ENCODE peak calls at places on chromosomes 5 and 9, in seven cellular contexts. R is AG04450, G is uterus, W is bronchial epithelial cell, E is Panc1, N is upper lobe of right lung, P is dorsolateral prefrontal cortex. J is an unnamed sample. For H3K27me3, the result is how much of the 10 kb centered on the place peaks cover.

GRCh38 chr5:157469073-157469472 is 9.1 kb downstream of the NIPAL4 start:
- DNase-seq in R (no peak), G (no peak), W (no peak), E (no peak), N (no peak), P (no peak), J (no peak)

GRCh38 chr5:180604271-180604670 is 13.0 kb upstream of the SCGB3A1 start:
- DNase-seq in R (no peak), G (no peak), W (no peak), E (no peak), N (peak), P (no peak), J (no peak)

GRCh38 chr5:107954254-107954653 is 283.5 kb upstream of the EFNA5 start:
- DNase-seq in R (no peak), G (no peak), W (no peak), E (no peak), N (no peak), P (no peak), J (no peak)

GRCh38 chr9:22529426-22530199 is 83.0 kb downstream of the DMRTA1 start:
- DNase-seq in R (no peak), G (no peak), W (peak), E (no peak), N (no peak), P (no peak), J (no peak)

GRCh38 chr9:99866398-99866797 is 40.1 kb upstream of the STX17 start:
- DNase-seq in R (no peak), G (no peak), W (no peak), E (no peak), N (no peak), P (peak), J (no peak)

GRCh38 chr9:114718801-114719221 is 36.8 kb upstream of the TEX48 start:
- DNase-seq in R (no peak), G (no peak), W (peak), E (no peak), N (no peak), P (no peak), J (peak)

GRCh38 chr5:137560414-137560813 is 61.3 kb upstream of the SPOCK1 start:
- DNase-seq in R (no peak), G (no peak), W (peak), E (no peak), N (no peak), P (no peak), J (no peak)

GRCh38 chr9:86637515-86637914 is 283.3 kb upstream of the TUT7 start:
- DNase-seq in R (no peak), G (peak), W (no peak), E (no peak), N (peak), P (no peak), J (peak)

GRCh38 chr5:113678924-113679575 is 165.6 kb downstream of the YTHDC2 start:
- DNase-seq in R (no peak), G (no peak), W (peak), E (peak), N (no peak), P (peak), J (no peak)

GRCh38 chr9:77883846-77884771 is 147.5 kb downstream of the GNAQ start:
- DNase-seq in R (no peak), G (no peak), W (peak), E (no peak), N (no peak), P (peak), J (no peak)

GRCh38 chr5:142017832-142018427 is 5.1 kb upstream of the GNPDA1 start:
- DNase-seq in R (no peak), G (no peak), W (no peak), E (no peak), N (no peak), P (no peak), J (peak)

GRCh38 chr9:91734371-91734981 is 215.6 kb downstream of the ROR2 start:
- DNase-seq in R (no peak), G (peak), W (peak), E (peak), N (peak), P (peak), J (no peak)

GRCh38 chr5:157549283-157549629 is 26.3 kb downstream of the ADAM19 start:
- DNase-seq in R (no peak), G (no peak), W (no peak), E (no peak), N (no peak), P (no peak), J (no peak)

GRCh38 chr5:64977779-64978178 is 209.0 kb downstream of the CWC27 start:
- DNase-seq in R (no peak), G (peak), W (no peak), E (no peak), N (no peak), P (no peak), J (no peak)

GRCh38 chr9:1100945-1101344 is 50.8 kb downstream of the DMRT2 start:
- DNase-seq in R (no peak), G (peak), W (peak), E (no peak), N (peak), P (peak), J (no peak)

GRCh38 chr5:561408-561807 is 37.2 kb upstream of the SLC9A3 start:
- DNase-seq in R (no peak), G (no peak), W (no peak), E (no peak), N (no peak), P (no peak), J (no peak)

GRCh38 chr5:44387391-44387790 is 1.8 kb downstream of the FGF10 start:
- DNase-seq in R (no peak), G (no peak), W (no peak), E (no peak), N (no peak), P (no peak), J (no peak)

GRCh38 chr5:44388504-44389409 is 463 bp downstream of the FGF10 start:
- DNase-seq in R (no peak), G (peak), W (no peak), E (no peak), N (peak), P (peak), J (no peak)

GRCh38 chr5:44389410-44389879 is at the start of gene FGF10:
- DNase-seq in R (no peak), G (peak), W (no peak), E (no peak), N (peak), P (peak), J (no peak)

GRCh38 chr5:44390332-44390731 is 1.1 kb upstream of the FGF10 start:
- DNase-seq in R (no peak), G (no peak), W (no peak), E (no peak), N (no peak), P (no peak), J (no peak)

GRCh38 chr5:44387911-44388310 is 1.3 kb downstream of the FGF10 start:
- DNase-seq in R (no peak), G (no peak), W (no peak), E (no peak), N (no peak), P (no peak), J (no peak)
- H3K4me3 ChIP-seq in R (no peak), G (peak), W (no peak), E (no peak), N (peak), P (peak), J (no peak)

GRCh38 chr5:1745190-1745805 is 54.3 kb downstream of the MRPL36 start:
- DNase-seq in R (no peak), G (no peak), W (no peak), E (no peak), N (peak), P (no peak), J (no peak)
- H3K27me3 ChIP-seq in R (under half), G (under half), W (under half), E (under half), N (under half), P (under half), J (under half)

DNA sequence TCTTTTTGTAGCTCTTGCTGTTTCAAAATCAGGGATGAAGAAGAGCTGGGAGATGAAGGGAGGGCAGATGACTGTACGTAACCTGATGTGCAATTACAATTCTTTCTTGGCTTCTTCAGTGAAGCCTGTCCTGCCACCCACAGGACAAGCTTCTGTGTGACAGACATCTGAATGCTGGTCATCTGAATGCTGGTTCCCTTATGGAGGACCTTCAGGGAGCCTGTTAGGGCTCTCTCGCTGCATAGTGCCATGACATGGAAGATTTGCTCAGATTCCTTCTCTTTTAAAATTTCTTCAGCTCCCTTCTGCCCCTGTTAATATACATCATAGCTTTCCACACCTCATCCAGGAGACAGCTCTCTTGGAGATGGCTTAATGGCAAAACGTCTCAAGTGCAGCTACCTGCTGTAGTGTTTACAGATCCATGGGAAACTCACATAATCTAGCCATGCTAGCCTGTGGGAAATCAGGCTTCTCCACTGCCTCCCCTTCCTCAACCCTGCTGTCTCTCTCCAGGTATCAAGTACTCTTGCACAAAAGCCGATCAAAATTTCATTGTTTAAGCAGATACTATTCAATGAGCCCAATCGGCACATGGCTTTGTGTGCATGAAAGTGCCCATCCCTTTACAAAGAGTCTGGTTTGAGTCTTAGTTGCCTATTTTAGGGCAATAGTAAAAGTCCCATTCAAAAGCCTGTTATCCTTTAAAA is 134.6 kb downstream of the RAB3C start:
- DNase-seq in R (no peak), G (no peak), W (no peak), E (no peak), N (no peak), P (no peak), J (no peak)
- TF ChIP-seq CTCF in R (no peak), G (no peak), W (no peak), E (no peak), N (no peak), P (no peak), J (no peak)

GRCh38 chr5:135038829-135039525 is 4.9 kb upstream of the PITX1 start:
- DNase-seq in R (no peak), G (no peak), W (peak), E (no peak), N (no peak), P (no peak), J (no peak)

GRCh38 chr5:135036405-135036804 is 2.4 kb upstream of the PITX1 start:
- DNase-seq in R (no peak), G (no peak), W (no peak), E (no peak), N (no peak), P (no peak), J (no peak)

GRCh38 chr5:135038202-135038828 is 4.3 kb upstream of the PITX1 start:
- DNase-seq in R (no peak), G (no peak), W (no peak), E (no peak), N (no peak), P (no peak), J (no peak)

GRCh38 chr5:135035678-135036030 is 1.6 kb upstream of the PITX1 start:
- DNase-seq in R (no peak), G (no peak), W (no peak), E (no peak), N (no peak), P (no peak), J (no peak)

GRCh38 chr5:135037519-135038201 is 3.6 kb upstream of the PITX1 start:
- DNase-seq in R (no peak), G (no peak), W (no peak), E (no peak), N (no peak), P (no peak), J (no peak)
- H3K4me3 ChIP-seq in R (no peak), G (no peak), W (no peak), E (no peak), N (no peak), P (no peak), J (no peak)

GRCh38 chr9:72092820-72093219 is 32.4 kb upstream of the C9orf57 start:
- DNase-seq in R (no peak), G (no peak), W (no peak), E (no peak), N (no peak), P (no peak), J (no peak)

DNA sequence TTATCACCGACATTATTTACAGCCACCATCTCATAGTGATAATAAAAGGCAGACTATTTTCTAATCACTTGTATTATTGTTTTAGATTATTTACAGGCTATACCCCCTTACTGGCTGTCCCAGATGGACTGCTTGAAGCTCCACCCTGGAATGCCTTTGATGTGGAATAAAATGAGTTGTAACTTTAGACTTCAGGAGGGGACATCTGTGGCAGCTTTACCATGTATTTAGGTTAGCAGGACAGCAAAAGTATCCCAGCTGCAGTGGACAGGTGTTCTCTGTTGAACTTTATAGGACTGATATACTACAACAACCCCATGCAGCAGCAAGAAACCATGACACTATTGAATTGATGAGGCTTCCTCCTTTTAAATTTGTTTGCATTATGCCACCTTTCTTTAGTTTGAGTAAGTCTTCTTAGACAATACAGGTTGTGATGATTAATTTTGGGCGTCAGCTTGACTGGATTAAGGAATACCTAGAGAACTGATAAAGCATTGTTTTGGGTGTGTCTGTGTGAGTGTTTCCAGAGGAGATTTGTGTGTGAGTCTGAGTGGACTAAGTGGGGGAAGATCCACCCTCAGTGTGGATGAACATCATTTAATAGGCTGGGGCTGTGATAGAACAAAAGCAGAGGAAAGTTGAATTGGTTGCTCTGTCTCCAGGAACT is 29.2 kb upstream of the C9orf57 start:
- DNase-seq in R (no peak), G (no peak), W (peak), E (no peak), N (no peak), P (no peak), J (no peak)
- H3K27me3 ChIP-seq in R (under half), G (under half), W (under half), E (under half), N (under half), P (under half), J (under half)

GRCh38 chr9:98523231-98523901 is 185.4 kb downstream of the GABBR2 start:
- DNase-seq in R (no peak), G (no peak), W (peak), E (no peak), N (no peak), P (no peak), J (no peak)
- TF ChIP-seq CTCF in R (peak), G (no peak), W (peak), E (peak), N (no peak), P (no peak), J (peak)

GRCh38 chr9:34588671-34589370 is 703 bp downstream of the CNTFR start:
- DNase-seq in R (no peak), G (no peak), W (no peak), E (no peak), N (no peak), P (no peak), J (peak)

GRCh38 chr9:34590376-34591090 is 1.0 kb upstream of the CNTFR start:
- DNase-seq in R (no peak), G (peak), W (no peak), E (no peak), N (no peak), P (no peak), J (peak)

GRCh38 chr9:34589656-34590375 is at the start of gene CNTFR:
- DNase-seq in R (no peak), G (peak), W (no peak), E (no peak), N (no peak), P (peak), J (no peak)

GRCh38 chr9:34591091-34591910 is 1.8 kb upstream of the CNTFR start:
- DNase-seq in R (peak), G (peak), W (peak), E (peak), N (peak), P (peak), J (peak)

GRCh38 chr9:34589371-34589655 is 211 bp downstream of the CNTFR start:
- DNase-seq in R (no peak), G (no peak), W (no peak), E (no peak), N (no peak), P (no peak), J (no peak)
- H3K4me3 ChIP-seq in R (no peak), G (peak), W (no peak), E (peak), N (peak), P (peak), J (no peak)

J was measured in GM06990.